ENCODE peak calls at places on chromosomes 6 and 20, in nine cellular contexts. Y is GM23338, J is upper lobe of left lung, T is Panc1, P is HepG2, B is K562, U is spleen, Z is stomach, C is breast epithelium. S is an unnamed sample.
A peak's percentile ranks its signal among the peaks of the same experiment; 100 is the strongest.

GRCh38 chr6:33061987-33062386 is 11.5 kb downstream of the HLA-DPA1 start:
- DNase-seq in U (no peak), C (no peak), Z (no peak), T (no peak), P (no peak), B (peak; percentile 42), Y (no peak), J (no peak), S (no peak)

GRCh38 chr6:29827579-29828470 is at the start of gene HLA-G:
- DNase-seq in P (no peak), U (no peak), Z (no peak), B (no peak), J (peak; percentile 87), T (no peak), Y (peak; percentile 52), C (no peak), S (no peak)

GRCh38 chr6:78947529-78947928 is 80.2 kb downstream of the IRAK1BP1 start:
- DNase-seq in Z (no peak), Y (no peak), C (no peak), T (no peak), U (no peak), P (no peak), J (no peak), B (no peak), S (no peak)

GRCh38 chr20:64164123-64164836 is at the start of gene MYT1:
- DNase-seq in B (no peak), C (no peak), Z (no peak), T (no peak), P (no peak), U (no peak), J (no peak), Y (no peak), S (no peak)

GRCh38 chr6:125341460-125341859 is 39.7 kb upstream of the HDDC2 start:
- DNase-seq in B (no peak), U (no peak), P (no peak), Z (no peak), Y (no peak), J (no peak), T (no peak), C (no peak), S (no peak)

GRCh38 chr20:46393967-46394366 is 12.4 kb downstream of the ELMO2 start:
- DNase-seq in C (no peak), P (no peak), Z (no peak), T (no peak), Y (no peak), U (no peak), B (no peak), J (no peak), S (no peak)

GRCh38 chr6:140485740-140486467 is 1111.5 kb upstream of the CITED2 start:
- DNase-seq in Z (peak; percentile 40), U (no peak), Y (no peak), B (peak; percentile 57), J (no peak), T (peak; percentile 30), C (peak; percentile 57), P (no peak), S (no peak)

GRCh38 chr6:7701212-7701834 is 24.6 kb upstream of the BMP6 start:
- DNase-seq in Z (no peak), B (peak; percentile 78), C (no peak), J (no peak), P (no peak), Y (no peak), U (no peak), T (no peak), S (no peak)

GRCh38 chr6:39642300-39642699 is 82.9 kb downstream of the KIF6 start:
- DNase-seq in C (no peak), J (no peak), U (no peak), Y (peak; percentile 64), Z (no peak), B (no peak), T (no peak), P (no peak), S (no peak)

GRCh38 chr6:44342489-44342888 is at the start of gene SPATS1:
- DNase-seq in B (no peak), Y (peak; percentile 85), Z (peak; percentile 46), U (peak; percentile 72), J (peak; percentile 86), T (no peak), P (no peak), C (no peak), S (no peak)

GRCh38 chr6:81998432-81998831 is 246.0 kb upstream of the TENT5A start:
- DNase-seq in P (no peak), U (no peak), Y (no peak), T (no peak), B (no peak), Z (no peak), J (no peak), C (no peak), S (no peak)

GRCh38 chr6:4930025-4930692 is 73.7 kb downstream of the RPP40 start:
- DNase-seq in J (no peak), B (peak; percentile 36), Z (no peak), T (no peak), U (no peak), C (no peak), P (no peak), Y (no peak), S (no peak)

GRCh38 chr6:134132494-134133141 is 80.2 kb upstream of the SLC2A12 start:
- DNase-seq in U (no peak), J (no peak), B (no peak), Y (no peak), C (no peak), T (no peak), P (no peak), Z (no peak), S (no peak)

GRCh38 chr6:154370545-154370944 is 13.9 kb upstream of the IPCEF1 start:
- DNase-seq in Y (peak; percentile 45), U (no peak), P (peak; percentile 25), Z (no peak), J (no peak), B (peak; percentile 41), T (no peak), C (no peak), S (peak; percentile 14)

GRCh38 chr20:4104842-4105241 is 89.5 kb upstream of the RNF24 start:
- DNase-seq in J (no peak), P (no peak), B (no peak), T (no peak), C (no peak), U (no peak), Z (no peak), Y (no peak), S (no peak)

GRCh38 chr6:76072562-76072961 is at the start of gene IMPG1:
- DNase-seq in T (no peak), P (no peak), Y (no peak), U (no peak), Z (no peak), C (no peak), J (no peak), B (no peak), S (no peak)

GRCh38 chr20:13009682-13010406 is 1.1 kb downstream of the SPTLC3 start:
- DNase-seq in Y (no peak), T (peak; percentile 10), U (no peak), C (peak; percentile 50), J (no peak), B (no peak), P (peak; percentile 63), Z (no peak), S (peak; percentile 30)

GRCh38 chr6:31125586-31126363 is 5.5 kb upstream of the CDSN start:
- DNase-seq in J (no peak), C (peak; percentile 52), B (no peak), Y (no peak), T (no peak), Z (no peak), U (no peak), P (no peak), S (no peak)

GRCh38 chr6:42095066-42095465 is 44.7 kb downstream of the TAF8 start:
- DNase-seq in C (no peak), J (no peak), Z (no peak), U (no peak), P (no peak), T (no peak), Y (no peak), B (no peak), S (no peak)

GRCh38 chr20:51760905-51761544 is 7.2 kb downstream of the ATP9A start:
- DNase-seq in P (peak; percentile 100), C (no peak), Z (no peak), U (no peak), J (no peak), T (no peak), Y (peak; percentile 46), B (no peak), S (no peak)
- H3K27ac ChIP-seq in P (peak overlapping the region; percentile 57), C (peak overlapping the region; percentile 10), Z (peak overlapping the region; percentile 60), U (no peak overlapping the region), J (no peak overlapping the region), T (no peak overlapping the region), Y (no peak overlapping the region), B (no peak overlapping the region), S (peak overlapping the region; percentile 82)

GRCh38 chr6:108650781-108651180 is 90.1 kb downstream of the FOXO3 start:
- DNase-seq in T (no peak), P (no peak), U (no peak), B (no peak), C (no peak), Z (no peak), Y (no peak), J (no peak), S (no peak)

GRCh38 chr6:108652375-108652774 is 91.7 kb downstream of the FOXO3 start:
- DNase-seq in C (no peak), U (no peak), J (no peak), B (no peak), Y (no peak), P (no peak), T (no peak), Z (no peak), S (no peak)

GRCh38 chr6:108650325-108650724 is 89.6 kb downstream of the FOXO3 start:
- DNase-seq in B (no peak), J (no peak), C (no peak), Y (no peak), T (no peak), Z (no peak), P (no peak), U (no peak), S (no peak)

GRCh38 chr6:108651781-108652227 is 91.1 kb downstream of the FOXO3 start:
- DNase-seq in P (no peak), U (no peak), Z (no peak), Y (no peak), T (no peak), C (peak; percentile 75), J (no peak), B (no peak), S (no peak)

GRCh38 chr6:108651287-108651686 is 90.6 kb downstream of the FOXO3 start:
- DNase-seq in U (no peak), Y (no peak), C (no peak), T (no peak), Z (no peak), J (no peak), B (no peak), P (no peak), S (no peak)
- H3K4me1 ChIP-seq in U (peaks cover 34% of the 10 kb centered on the region), Y (peaks cover 32% of the 10 kb centered on the region), C (peaks cover 32% of the 10 kb centered on the region), T (no peaks in the 10 kb centered on the region), Z (peaks cover 33% of the 10 kb centered on the region), J (peaks cover 82% of the 10 kb centered on the region), B (no peaks in the 10 kb centered on the region), P (peaks cover 50% of the 10 kb centered on the region), S (peaks cover 41% of the 10 kb centered on the region)

GRCh38 chr6:15504581-15505350 is 158.1 kb downstream of the DTNBP1 start:
- DNase-seq in P (peak; percentile 94), C (peak; percentile 82), Y (no peak), B (no peak), T (no peak), Z (peak; percentile 39), J (no peak), U (peak; percentile 76), S (peak; percentile 48)
- TF ChIP-seq POLR2AphosphoS5 in P (no peak), C (peak; percentile 68), Y (peak; percentile 10), B (no peak), T (no peak), Z (no peak), J (peak; percentile 29), U (peak; percentile 69), S (peak; percentile 9)

GRCh38 chr6:55239099-55239498 is 64.8 kb downstream of the HCRTR2 start:
- DNase-seq in J (no peak), Z (no peak), T (no peak), P (no peak), C (no peak), B (no peak), Y (no peak), U (no peak), S (no peak)
- H3K27ac ChIP-seq in J (no peak overlapping the region), Z (no peak overlapping the region), T (no peak overlapping the region), P (no peak overlapping the region), C (no peak overlapping the region), B (no peak overlapping the region), Y (no peak overlapping the region), U (no peak overlapping the region), S (no peak overlapping the region)

S was measured in transverse colon.